ENCODE peak calls at places on chromosomes 7 and 10, in five cellular contexts. One of them, this sample, is unnamed. For H3K27me3, the result is how much of the 10 kb centered on the place peaks cover.

GRCh38 chr10:69392481-69393000 is 24.2 kb downstream of the TACR2 start:
- DNase-seq in naive thymus-derived CD4-positive, alpha-beta T cell: peak
- DNase-seq in fibroblast of lung: peak
- DNase-seq in HL-60: peak
- DNase-seq in H9: peak
- DNase-seq in this sample: peak

GRCh38 chr7:51029586-51030230 is 247.0 kb upstream of the GRB10 start:
- DNase-seq in naive thymus-derived CD4-positive, alpha-beta T cell: no peak
- DNase-seq in fibroblast of lung: peak
- DNase-seq in HL-60: no peak
- DNase-seq in H9: no peak
- DNase-seq in this sample: no peak

GRCh38 chr10:77833225-77833624 is 93.3 kb downstream of the DLG5 start:
- DNase-seq in naive thymus-derived CD4-positive, alpha-beta T cell: no peak
- DNase-seq in fibroblast of lung: no peak
- DNase-seq in HL-60: no peak
- DNase-seq in H9: no peak
- DNase-seq in this sample: no peak

GRCh38 chr10:100447648-100448047 is 15.2 kb upstream of the WNT8B start:
- DNase-seq in naive thymus-derived CD4-positive, alpha-beta T cell: no peak
- DNase-seq in fibroblast of lung: no peak
- DNase-seq in HL-60: no peak
- DNase-seq in H9: no peak
- DNase-seq in this sample: no peak

GRCh38 chr10:111762114-111762513 is 421.5 kb downstream of the GPAM start:
- DNase-seq in naive thymus-derived CD4-positive, alpha-beta T cell: no peak
- DNase-seq in fibroblast of lung: no peak
- DNase-seq in HL-60: no peak
- DNase-seq in H9: no peak
- DNase-seq in this sample: no peak

GRCh38 chr10:133346413-133346812 is 760 bp upstream of the PRAP1 start:
- DNase-seq in naive thymus-derived CD4-positive, alpha-beta T cell: no peak
- DNase-seq in fibroblast of lung: no peak
- DNase-seq in HL-60: no peak
- DNase-seq in H9: peak
- DNase-seq in this sample: no peak

GRCh38 chr10:111076191-111076681 is 593 bp upstream of the ADRA2A start:
- DNase-seq in naive thymus-derived CD4-positive, alpha-beta T cell: no peak
- DNase-seq in fibroblast of lung: peak
- DNase-seq in HL-60: no peak
- DNase-seq in H9: peak
- DNase-seq in this sample: peak

GRCh38 chr7:65307651-65308299 is 65.9 kb upstream of the ZNF92 start:
- DNase-seq in naive thymus-derived CD4-positive, alpha-beta T cell: no peak
- DNase-seq in fibroblast of lung: peak
- DNase-seq in HL-60: peak
- DNase-seq in H9: peak
- DNase-seq in this sample: peak

GRCh38 chr7:157278791-157279678 is 57.8 kb upstream of the DNAJB6 start:
- DNase-seq in naive thymus-derived CD4-positive, alpha-beta T cell: no peak
- DNase-seq in fibroblast of lung: no peak
- DNase-seq in HL-60: no peak
- DNase-seq in H9: peak
- DNase-seq in this sample: no peak

GRCh38 chr10:78644550-78644949 is 424.2 kb upstream of the ZMIZ1 start:
- DNase-seq in naive thymus-derived CD4-positive, alpha-beta T cell: no peak
- DNase-seq in fibroblast of lung: no peak
- DNase-seq in HL-60: no peak
- DNase-seq in H9: no peak
- DNase-seq in this sample: no peak

GRCh38 chr7:101507791-101508252 is 121.3 kb downstream of the MYL10 start:
- DNase-seq in naive thymus-derived CD4-positive, alpha-beta T cell: peak
- DNase-seq in fibroblast of lung: peak
- DNase-seq in HL-60: peak
- DNase-seq in H9: peak
- DNase-seq in this sample: no peak

GRCh38 chr10:86970152-86970886 is 2.0 kb downstream of the ADIRF start:
- DNase-seq in naive thymus-derived CD4-positive, alpha-beta T cell: no peak
- DNase-seq in fibroblast of lung: peak
- DNase-seq in HL-60: no peak
- DNase-seq in H9: peak
- DNase-seq in this sample: no peak

GRCh38 chr10:127679642-127680255 is 57.2 kb upstream of the FOXI2 start:
- DNase-seq in naive thymus-derived CD4-positive, alpha-beta T cell: no peak
- DNase-seq in fibroblast of lung: no peak
- DNase-seq in HL-60: no peak
- DNase-seq in H9: no peak
- DNase-seq in this sample: no peak

GRCh38 chr10:71999360-72000072 is 35.3 kb downstream of the CHST3 start:
- DNase-seq in naive thymus-derived CD4-positive, alpha-beta T cell: no peak
- DNase-seq in fibroblast of lung: peak
- DNase-seq in HL-60: no peak
- DNase-seq in H9: no peak
- DNase-seq in this sample: no peak

GRCh38 chr10:106804992-106805391 is 359.5 kb downstream of the SORCS1 start:
- DNase-seq in naive thymus-derived CD4-positive, alpha-beta T cell: no peak
- DNase-seq in fibroblast of lung: no peak
- DNase-seq in HL-60: no peak
- DNase-seq in H9: no peak
- DNase-seq in this sample: no peak

GRCh38 chr10:14564268-14564744 is 210.4 kb downstream of the FAM107B start:
- DNase-seq in naive thymus-derived CD4-positive, alpha-beta T cell: peak
- DNase-seq in fibroblast of lung: no peak
- DNase-seq in HL-60: no peak
- DNase-seq in H9: no peak
- DNase-seq in this sample: peak
- H3K27ac ChIP-seq in naive thymus-derived CD4-positive, alpha-beta T cell: peak
- H3K27ac ChIP-seq in fibroblast of lung: no peak
- H3K27ac ChIP-seq in HL-60: peak
- H3K27ac ChIP-seq in H9: no peak
- H3K27ac ChIP-seq in this sample: peak

DNA sequence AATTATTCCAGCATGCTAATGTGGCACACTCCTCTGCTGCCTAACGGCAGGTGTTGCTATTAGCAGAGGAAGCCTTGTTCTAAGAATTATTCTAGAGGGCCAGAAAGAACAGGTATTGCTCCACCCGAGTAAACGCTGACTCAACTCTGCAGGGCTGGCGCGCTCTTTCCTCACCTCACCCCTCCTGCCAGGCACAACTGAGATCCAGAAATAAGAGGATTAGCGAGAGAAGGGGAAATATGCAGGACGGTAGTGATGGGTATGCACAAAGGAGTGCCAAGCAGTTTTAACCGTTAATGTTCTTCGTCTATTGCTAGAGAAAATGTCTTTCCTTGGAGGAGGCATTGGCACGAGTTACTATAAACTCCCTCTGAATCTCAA is 382 bp upstream of the SCIN start:
- DNase-seq in naive thymus-derived CD4-positive, alpha-beta T cell: no peak
- DNase-seq in fibroblast of lung: no peak
- DNase-seq in HL-60: no peak
- DNase-seq in H9: no peak
- DNase-seq in this sample: no peak
- H3K27me3 ChIP-seq in naive thymus-derived CD4-positive, alpha-beta T cell: under half
- H3K27me3 ChIP-seq in fibroblast of lung: under half
- H3K27me3 ChIP-seq in HL-60: under half
- H3K27me3 ChIP-seq in H9: under half
- H3K27me3 ChIP-seq in this sample: under half

GRCh38 chr7:116966606-116967005 is 13.3 kb downstream of the ST7 start:
- DNase-seq in naive thymus-derived CD4-positive, alpha-beta T cell: no peak
- DNase-seq in fibroblast of lung: no peak
- DNase-seq in HL-60: no peak
- DNase-seq in H9: no peak
- DNase-seq in this sample: no peak
- H3K27ac ChIP-seq in naive thymus-derived CD4-positive, alpha-beta T cell: no peak
- H3K27ac ChIP-seq in fibroblast of lung: no peak
- H3K27ac ChIP-seq in HL-60: no peak
- H3K27ac ChIP-seq in H9: no peak
- H3K27ac ChIP-seq in this sample: no peak

DNA sequence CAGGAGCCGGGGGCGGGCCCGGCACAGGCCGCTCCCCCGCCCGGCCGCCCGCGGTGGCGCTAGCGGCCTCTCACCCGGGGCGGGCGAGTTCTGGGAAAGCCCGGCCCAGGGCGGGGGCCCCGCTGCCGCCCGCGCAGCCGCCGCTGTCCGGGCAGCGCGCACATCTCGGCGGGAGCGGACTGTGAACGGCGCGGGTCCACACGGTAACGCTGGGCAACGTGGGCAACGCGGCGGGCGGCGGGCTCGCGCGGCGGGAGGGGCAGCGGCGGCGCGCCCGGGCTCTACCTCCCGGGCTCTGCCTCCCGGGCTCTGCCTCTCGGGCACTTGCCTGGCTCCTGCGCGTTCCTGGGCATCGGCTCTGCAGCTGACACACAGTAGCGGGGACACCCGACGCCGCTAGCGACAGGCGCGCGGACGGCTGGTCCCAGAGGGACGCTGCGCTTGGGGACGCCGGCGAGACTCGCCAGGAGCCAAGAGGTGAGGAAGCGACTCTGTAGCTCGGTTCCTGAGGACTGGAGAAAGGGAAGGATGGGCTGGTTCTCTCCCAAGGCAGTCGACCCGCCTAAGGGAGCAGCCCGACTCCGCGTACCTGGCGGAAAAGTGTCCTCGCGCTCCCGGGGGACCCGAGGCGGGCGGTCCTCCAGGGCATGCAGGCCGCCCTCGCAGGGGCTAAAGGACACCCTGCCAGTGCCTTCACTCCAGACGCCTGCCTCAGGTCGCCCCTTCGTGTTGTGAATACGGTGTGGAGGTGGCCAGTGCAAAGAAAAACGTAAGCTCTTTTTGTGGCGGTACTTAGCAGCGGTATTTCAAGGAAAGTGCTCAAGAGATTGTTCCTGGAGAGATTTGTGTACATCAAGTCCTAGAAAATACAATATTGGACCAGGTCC is at the start of gene PLCE1:
- DNase-seq in naive thymus-derived CD4-positive, alpha-beta T cell: no peak
- DNase-seq in fibroblast of lung: peak
- DNase-seq in HL-60: no peak
- DNase-seq in H9: peak
- DNase-seq in this sample: no peak
- H3K27me3 ChIP-seq in naive thymus-derived CD4-positive, alpha-beta T cell: under half
- H3K27me3 ChIP-seq in fibroblast of lung: under half
- H3K27me3 ChIP-seq in HL-60: under half
- H3K27me3 ChIP-seq in H9: under half
- H3K27me3 ChIP-seq in this sample: under half

This sample was measured in CD4-positive, alpha-beta memory T cell.